ENCODE peak calls at places on chromosomes 6 and 20, in ten cellular contexts. J is activated T-cell treated with anti-CD3 and anti-CD28 coated beads, Interleukin-2, amount 50 U/mL, for 4 hours; O is effector memory CD8-positive, alpha-beta T cell; V is fibroblast of lung; T is H1; D is SW 1271; A is neural crest cell; F is NB4; E is foreskin fibroblast; K is Right ventricle myocardium superior. L is an unnamed sample.

GRCh38 chr6:121849477-121849876 is 414.0 kb downstream of the GJA1 start:
- DNase-seq in J (no peak), O (no peak), V (peak; percentile 67), T (peak; percentile 73), D (peak; percentile 44), A (peak; percentile 50), F (peak; percentile 87), E (peak; percentile 85), K (no peak), L (no peak)

GRCh38 chr6:56862415-56863175 is 92.3 kb upstream of the BEND6 start:
- DNase-seq in J (no peak), O (no peak), V (peak; percentile 68), T (no peak), D (peak; percentile 42), A (no peak), F (no peak), E (peak; percentile 73), K (no peak), L (no peak)

GRCh38 chr6:151325075-151326050 is 66.0 kb downstream of the ZBTB2 start:
- DNase-seq in J (peak; percentile 7), O (peak; percentile 12), V (peak; percentile 71), T (no peak), D (peak; percentile 72), A (peak; percentile 3), F (no peak), E (peak; percentile 92), K (peak; percentile 74), L (peak; percentile 80)

GRCh38 chr6:42511803-42512422 is 51.9 kb upstream of the UBR2 start:
- DNase-seq in J (no peak), O (no peak), V (peak; percentile 77), T (no peak), D (no peak), A (no peak), F (no peak), E (peak; percentile 41), K (no peak), L (no peak)

GRCh38 chr20:62515826-62516225 is 40.0 kb upstream of the GATA5 start:
- DNase-seq in J (no peak), O (no peak), V (no peak), T (no peak), D (no peak), A (no peak), F (no peak), E (no peak), K (no peak), L (no peak)

GRCh38 chr6:24858154-24858801 is 59.6 kb upstream of the ARMH2 start:
- DNase-seq in J (peak; percentile 20), O (no peak), V (no peak), T (no peak), D (no peak), A (no peak), F (peak; percentile 92), E (peak; percentile 76), K (no peak), L (no peak)

GRCh38 chr20:4820833-4821518 is 99.3 kb downstream of the PRND start:
- DNase-seq in J (no peak), O (no peak), V (peak; percentile 77), T (no peak), D (no peak), A (no peak), F (no peak), E (peak; percentile 92), K (peak; percentile 63), L (no peak)

GRCh38 chr6:7073810-7074525 is 33.8 kb upstream of the RREB1 start:
- DNase-seq in J (peak; percentile 57), O (peak; percentile 20), V (no peak), T (no peak), D (no peak), A (no peak), F (no peak), E (no peak), K (peak; percentile 62), L (no peak)

GRCh38 chr6:163417595-163417994 is 3.1 kb downstream of the QKI start:
- DNase-seq in J (no peak), O (no peak), V (no peak), T (no peak), D (no peak), A (no peak), F (peak; percentile 58), E (no peak), K (no peak), L (no peak)

GRCh38 chr20:62309947-62310756 is 7.4 kb downstream of the ADRM1 start:
- DNase-seq in J (no peak), O (no peak), V (no peak), T (no peak), D (no peak), A (no peak), F (no peak), E (no peak), K (no peak), L (no peak)

GRCh38 chr6:142537612-142538478 is 236.0 kb downstream of the ADGRG6 start:
- DNase-seq in J (no peak), O (no peak), V (no peak), T (peak; percentile 9), D (peak; percentile 9), A (no peak), F (peak; percentile 44), E (peak; percentile 15), K (no peak), L (no peak)

GRCh38 chr20:21534453-21534852 is 20.6 kb upstream of the NKX2-2 start:
- DNase-seq in J (no peak), O (no peak), V (no peak), T (no peak), D (no peak), A (no peak), F (no peak), E (no peak), K (no peak), L (no peak)

GRCh38 chr6:109767961-109768360 is 76.9 kb downstream of the FIG4 start:
- DNase-seq in J (no peak), O (no peak), V (peak; percentile 73), T (no peak), D (no peak), A (no peak), F (no peak), E (peak; percentile 27), K (no peak), L (no peak)

GRCh38 chr6:47262226-47262625 is 47.5 kb downstream of the TNFRSF21 start:
- DNase-seq in J (no peak), O (no peak), V (peak; percentile 64), T (no peak), D (no peak), A (no peak), F (no peak), E (no peak), K (no peak), L (no peak)

GRCh38 chr20:48571945-48572589 is 255.7 kb downstream of the PREX1 start:
- DNase-seq in J (no peak), O (no peak), V (no peak), T (no peak), D (no peak), A (no peak), F (no peak), E (peak; percentile 3), K (no peak), L (no peak)

GRCh38 chr20:52056203-52057062 is 135.1 kb downstream of the ZFP64 start:
- DNase-seq in J (no peak), O (no peak), V (peak; percentile 95), T (no peak), D (no peak), A (no peak), F (no peak), E (peak; percentile 91), K (no peak), L (no peak)

GRCh38 chr6:77466055-77467028 is 3.1 kb upstream of the HTR1B start:
- DNase-seq in J (no peak), O (no peak), V (peak; percentile 68), T (no peak), D (no peak), A (peak; percentile 66), F (peak; percentile 15), E (peak; percentile 89), K (peak; percentile 52), L (no peak)

GRCh38 chr6:22306741-22307466 is 10.1 kb upstream of the PRL start:
- DNase-seq in J (no peak), O (no peak), V (no peak), T (no peak), D (no peak), A (no peak), F (no peak), E (no peak), K (no peak), L (no peak)

GRCh38 chr20:32439132-32439829 is 81.2 kb downstream of the ASXL1 start:
- DNase-seq in J (no peak), O (no peak), V (peak; percentile 77), T (no peak), D (no peak), A (no peak), F (peak; percentile 97), E (peak; percentile 76), K (no peak), L (no peak)

GRCh38 chr6:53928641-53929339 is 134.0 kb downstream of the LRRC1 start:
- DNase-seq in J (no peak), O (no peak), V (peak; percentile 70), T (no peak), D (no peak), A (no peak), F (peak; percentile 14), E (peak; percentile 61), K (no peak), L (no peak)

GRCh38 chr20:14470231-14470894 is 133.0 kb upstream of the FLRT3 start:
- DNase-seq in J (no peak), O (no peak), V (no peak), T (no peak), D (no peak), A (no peak), F (no peak), E (no peak), K (no peak), L (no peak)

GRCh38 chr6:128316258-128316952 is 204.0 kb downstream of the PTPRK start:
- DNase-seq in J (no peak), O (no peak), V (no peak), T (no peak), D (no peak), A (no peak), F (no peak), E (no peak), K (no peak), L (no peak)

GRCh38 chr20:52060794-52061714 is 130.5 kb downstream of the ZFP64 start:
- DNase-seq in J (no peak), O (no peak), V (no peak), T (no peak), D (peak; percentile 15), A (no peak), F (no peak), E (peak; percentile 51), K (no peak), L (no peak)

GRCh38 chr6:35725721-35726438 is 11.0 kb upstream of the ARMC12 start:
- DNase-seq in J (no peak), O (no peak), V (no peak), T (no peak), D (no peak), A (no peak), F (peak; percentile 85), E (peak; percentile 88), K (peak; percentile 82), L (peak; percentile 86)

GRCh38 chr6:124131259-124131658 is 327.6 kb downstream of the NKAIN2 start:
- DNase-seq in J (no peak), O (no peak), V (peak; percentile 70), T (no peak), D (no peak), A (no peak), F (no peak), E (peak; percentile 14), K (no peak), L (no peak)

GRCh38 chr20:51220293-51220706 is 197.4 kb upstream of the KCNG1 start:
- DNase-seq in J (peak; percentile 36), O (peak; percentile 58), V (no peak), T (no peak), D (no peak), A (peak; percentile 59), F (peak; percentile 52), E (peak; percentile 52), K (no peak), L (no peak)

GRCh38 chr6:147710890-147711289 is 202.4 kb downstream of the SAMD5 start:
- DNase-seq in J (no peak), O (no peak), V (no peak), T (no peak), D (no peak), A (no peak), F (no peak), E (no peak), K (no peak), L (no peak)

GRCh38 chr6:32148289-32148688 is 3.5 kb downstream of the PRRT1 start:
- DNase-seq in J (no peak), O (no peak), V (no peak), T (no peak), D (no peak), A (no peak), F (no peak), E (no peak), K (no peak), L (no peak)